ENCODE peak calls at places on chromosomes 5 and 9, in eight cellular contexts. B is upper lobe of left lung, C is K562, A is Panc1, F is HepG2, X is GM12878, M is HCT116, S is GM23338. N is an unnamed sample.
A peak's percentile ranks its signal among the peaks of the same experiment; 100 is the strongest.

GRCh38 chr5:80008945-80009344 is 17.9 kb upstream of the MTX3 start:
- ATAC-seq in S (no peak), C (no peak), A (no peak), X (no peak), F (no peak), B (no peak), M (no peak), N (no peak)

GRCh38 chr9:106025449-106025848 is 331.1 kb downstream of the TMEM38B start:
- ATAC-seq in B (no peak), X (no peak), S (peak; percentile 57), F (peak; percentile 60), M (peak; percentile 60), C (peak; percentile 62), A (no peak), N (no peak)

GRCh38 chr9:27880640-27881039 is 307.4 kb upstream of the C9orf72 start:
- ATAC-seq in B (no peak), A (no peak), F (no peak), C (no peak), X (no peak), S (no peak), M (no peak), N (no peak)

GRCh38 chr5:68344447-68345111 is 129.0 kb downstream of the PIK3R1 start:
- ATAC-seq in X (peak; percentile 83), S (no peak), A (no peak), B (no peak), M (peak; percentile 75), F (no peak), C (peak; percentile 96), N (no peak)

GRCh38 chr9:136399176-136400037 is 563 bp downstream of the SNAPC4 start:
- ATAC-seq in B (no peak), A (peak; percentile 15), S (peak; percentile 23), M (peak; percentile 26), C (peak; percentile 16), X (peak; percentile 46), F (peak; percentile 44), N (no peak)

GRCh38 chr5:14173419-14174234 is 30.5 kb downstream of the TRIO start:
- ATAC-seq in X (peak; percentile 21), C (no peak), F (peak; percentile 25), S (peak; percentile 11), M (peak; percentile 83), B (no peak), A (peak; percentile 49), N (no peak)

GRCh38 chr9:136079916-136080246 is 15.2 kb downstream of the NACC2 start:
- ATAC-seq in A (peak; percentile 64), C (no peak), X (no peak), M (peak; percentile 27), B (no peak), S (no peak), F (no peak), N (no peak)

GRCh38 chr5:59656351-59657254 is 236.9 kb downstream of the PDE4D start:
- ATAC-seq in A (no peak), F (no peak), S (no peak), X (no peak), M (no peak), C (no peak), B (no peak), N (no peak)

GRCh38 chr5:68398146-68398812 is 182.7 kb downstream of the PIK3R1 start:
- ATAC-seq in C (no peak), S (no peak), X (no peak), B (no peak), M (no peak), A (no peak), F (no peak), N (no peak)

GRCh38 chr9:7799934-7800285 is 332 bp upstream of the DMAC1 start:
- ATAC-seq in M (peak; percentile 48), B (no peak), X (peak; percentile 42), A (peak; percentile 53), F (peak; percentile 11), C (peak; percentile 50), S (peak; percentile 9), N (no peak)

GRCh38 chr9:79812507-79813261 is 240.9 kb downstream of the TLE4 start:
- ATAC-seq in C (no peak), X (peak; percentile 85), F (no peak), S (no peak), A (no peak), M (no peak), B (no peak), N (no peak)

GRCh38 chr5:103094737-103095136 is 25.2 kb downstream of the GIN1 start:
- ATAC-seq in F (no peak), B (no peak), X (no peak), S (no peak), C (peak; percentile 93), A (no peak), M (no peak), N (no peak)

GRCh38 chr9:131773911-131774379 is 34.1 kb upstream of the RAPGEF1 start:
- ATAC-seq in M (peak; percentile 75), B (no peak), X (peak; percentile 54), S (peak; percentile 76), A (peak; percentile 70), F (peak; percentile 72), C (peak; percentile 79), N (no peak)

GRCh38 chr9:93225417-93225816 is 41.5 kb downstream of the WNK2 start:
- ATAC-seq in S (no peak), A (no peak), M (no peak), X (peak; percentile 48), F (no peak), B (no peak), C (no peak), N (no peak)

GRCh38 chr9:106958955-106959657 is 96.1 kb downstream of the ZNF462 start:
- ATAC-seq in S (no peak), M (no peak), A (no peak), C (no peak), F (no peak), X (no peak), B (no peak), N (no peak)

GRCh38 chr5:79612667-79613190 is 488 bp downstream of the TENT2 start:
- ATAC-seq in F (peak; percentile 56), M (peak; percentile 5), A (peak; percentile 20), B (no peak), S (peak; percentile 7), C (peak; percentile 51), X (peak; percentile 49), N (peak; percentile 78)

GRCh38 chr5:132867046-132867451 is 607 bp downstream of the UQCRQ start:
- ATAC-seq in S (peak; percentile 15), M (no peak), F (peak; percentile 34), B (no peak), X (peak; percentile 54), C (peak; percentile 52), A (peak; percentile 25), N (no peak)

DNA sequence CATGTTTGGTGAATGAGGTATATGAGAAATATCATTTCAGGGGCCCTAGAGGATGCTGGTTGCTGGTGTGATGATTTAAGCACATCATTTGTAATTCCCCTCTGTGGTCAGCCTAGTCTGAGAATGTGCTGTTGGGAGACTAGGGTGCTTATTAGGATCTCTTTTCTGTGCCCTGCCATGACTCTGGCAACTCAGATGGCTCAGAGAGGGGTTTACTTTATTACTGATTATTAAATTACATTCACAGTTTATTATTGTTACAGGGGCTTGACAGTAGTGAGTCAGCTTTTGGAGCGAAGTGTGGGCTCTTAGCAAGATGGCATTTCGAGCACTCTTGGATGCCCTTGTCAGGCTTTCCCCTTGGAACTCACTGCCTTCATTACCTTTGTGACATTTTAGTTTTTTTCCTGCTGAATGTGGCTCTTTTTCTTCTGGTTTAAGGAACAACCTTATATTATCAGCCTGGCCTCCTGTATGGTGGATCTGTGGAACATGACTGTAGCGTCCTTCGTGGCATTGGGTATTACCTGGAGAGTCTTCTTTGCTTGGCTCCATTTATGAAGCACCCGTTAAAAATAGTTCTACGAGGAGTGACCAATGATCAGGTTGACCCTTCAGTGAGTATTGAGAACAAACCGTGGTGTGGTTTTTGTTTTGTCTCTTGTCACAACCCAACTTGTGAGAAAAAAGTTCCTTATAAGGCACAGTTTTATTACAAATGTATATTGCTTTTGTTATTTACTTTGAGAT is 33.8 kb downstream of the RCL1 start:
- ATAC-seq in F (no peak), M (no peak), C (no peak), A (no peak), X (peak; percentile 67), B (no peak), S (no peak), N (no peak)
- TF ChIP-seq CTCF in F (no peak), M (no peak), C (no peak), A (no peak), X (no peak), B (no peak), S (no peak), N (no peak)

DNA sequence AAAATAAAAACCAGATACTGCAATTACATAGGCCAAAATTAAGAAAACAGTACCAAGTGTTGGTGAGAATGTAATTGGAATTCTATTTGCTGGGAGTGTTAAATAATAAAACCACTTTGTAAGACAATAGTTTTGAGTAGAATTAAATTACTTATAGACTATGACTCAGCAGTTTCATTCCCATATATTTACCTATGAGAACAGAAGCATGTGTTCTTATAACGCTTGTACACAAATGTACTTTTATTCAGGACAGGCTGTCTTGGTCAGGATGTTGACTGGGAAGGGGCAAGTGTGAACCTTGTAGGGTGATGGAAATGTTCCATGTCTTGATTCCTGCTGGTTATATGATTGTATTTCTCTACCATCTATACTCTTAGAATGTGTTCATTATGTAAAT is 56.3 kb downstream of the ERBIN start:
- ATAC-seq in X (no peak), F (no peak), C (no peak), A (no peak), M (no peak), S (no peak), B (no peak), N (no peak)
- TF ChIP-seq POLR2AphosphoS5 in X (no peak), F (no peak), C (no peak), A (no peak), M (no peak), S (no peak), B (no peak), N (no peak)

DNA sequence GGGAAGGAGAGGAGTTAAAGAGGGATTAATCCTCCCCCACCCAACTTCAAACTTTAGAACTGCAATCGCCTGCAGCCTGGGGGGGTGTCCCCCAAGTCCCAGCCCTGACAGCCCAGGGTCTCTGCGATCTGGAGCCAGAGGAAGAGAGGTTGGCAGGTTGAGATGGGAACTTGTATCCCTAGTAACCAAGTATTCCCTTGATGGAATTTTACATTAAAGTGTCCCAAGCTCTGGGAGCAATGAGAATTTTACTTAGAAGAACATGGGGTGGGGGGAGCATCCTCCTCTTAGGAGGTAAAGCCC is 6.1 kb downstream of the NR2F1-AS1 start:
- ATAC-seq in A (no peak), F (no peak), C (no peak), M (no peak), B (no peak), X (no peak), S (no peak), N (no peak)
- H3K27ac ChIP-seq in A (peak overlapping the region; percentile 54), F (no peak overlapping the region), C (no peak overlapping the region), M (no peak overlapping the region), B (no peak overlapping the region), X (no peak overlapping the region), S (no peak overlapping the region), N (peak overlapping the region; percentile 34)

DNA sequence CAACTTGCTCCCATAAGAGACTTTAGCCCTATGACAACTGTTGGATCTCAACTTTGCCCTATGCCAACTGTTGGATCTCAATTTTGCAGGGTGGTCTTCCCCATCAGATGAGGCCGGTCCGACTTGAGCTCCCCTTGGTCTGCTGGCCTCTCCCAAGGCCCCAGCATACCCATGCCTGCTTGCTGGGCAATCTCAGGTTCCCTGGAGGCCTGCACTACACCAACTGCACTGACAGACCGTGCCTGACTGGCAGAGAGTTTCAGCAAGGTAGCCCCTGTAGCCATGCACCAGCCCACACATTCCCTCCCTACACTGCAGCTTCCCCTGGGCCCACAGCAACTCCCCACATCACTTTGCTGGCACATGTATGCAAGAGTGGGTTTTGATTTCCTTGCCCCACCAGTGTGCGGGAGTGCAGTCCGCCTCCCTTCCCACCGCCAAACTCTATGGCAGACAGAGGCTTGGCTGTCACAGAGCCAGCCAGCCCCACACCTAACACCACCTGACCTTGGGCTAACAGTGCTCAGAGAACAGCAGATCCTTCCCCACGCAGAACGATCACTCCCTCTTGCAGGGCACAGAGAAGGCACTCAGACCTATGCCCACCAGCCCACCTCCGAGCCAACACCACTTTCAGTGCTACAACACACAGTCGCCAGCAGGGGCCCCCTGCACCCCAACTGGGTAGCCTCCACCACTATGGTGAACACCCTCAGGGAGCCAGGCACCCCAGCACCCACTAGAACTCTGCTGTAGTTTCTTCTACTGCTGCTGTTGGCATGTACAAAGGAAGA is 279.9 kb upstream of the COX7C start:
- ATAC-seq in X (peak; percentile 77), B (peak; percentile 57), A (no peak), C (peak; percentile 34), S (peak; percentile 99), M (no peak), F (no peak), N (no peak)
- TF ChIP-seq CTCF in X (peak; percentile 3), B (no peak), A (no peak), C (no peak), S (peak; percentile 73), M (no peak), F (no peak), N (no peak)